ENCODE peak calls at places on chromosome 13, in eight cellular contexts. One of them, this sample, is unnamed.

GRCh38 chr13:40388617-40389016 is 277.8 kb downstream of the FOXO1 start:
- DNase-seq in PC-3: peak
- DNase-seq in heart right ventricle: no peak
- DNase-seq in K562: no peak
- DNase-seq in left ventricle myocardium inferior: no peak
- DNase-seq in fibroblast of lung: no peak
- DNase-seq in brain microvascular endothelial cell: peak
- DNase-seq in adrenal gland: peak
- DNase-seq in this sample: no peak

GRCh38 chr13:63184693-63185092 is 1769.0 kb upstream of the PCDH20 start:
- DNase-seq in fibroblast of lung: peak
- DNase-seq in adrenal gland: no peak
- DNase-seq in K562: no peak
- DNase-seq in PC-3: peak
- DNase-seq in brain microvascular endothelial cell: peak
- DNase-seq in heart right ventricle: no peak
- DNase-seq in left ventricle myocardium inferior: no peak
- DNase-seq in this sample: no peak

GRCh38 chr13:30656178-30656577 is 38.5 kb downstream of the USPL1 start:
- DNase-seq in PC-3: no peak
- DNase-seq in fibroblast of lung: no peak
- DNase-seq in adrenal gland: no peak
- DNase-seq in left ventricle myocardium inferior: no peak
- DNase-seq in K562: no peak
- DNase-seq in heart right ventricle: no peak
- DNase-seq in brain microvascular endothelial cell: no peak
- DNase-seq in this sample: no peak

GRCh38 chr13:24741016-24741662 is 22.8 kb upstream of the RNF17 start:
- DNase-seq in fibroblast of lung: no peak
- DNase-seq in left ventricle myocardium inferior: no peak
- DNase-seq in heart right ventricle: no peak
- DNase-seq in PC-3: no peak
- DNase-seq in K562: peak
- DNase-seq in adrenal gland: no peak
- DNase-seq in brain microvascular endothelial cell: no peak
- DNase-seq in this sample: no peak

GRCh38 chr13:37194428-37194861 is 89.0 kb upstream of the CSNK1A1L start:
- DNase-seq in K562: no peak
- DNase-seq in left ventricle myocardium inferior: no peak
- DNase-seq in heart right ventricle: no peak
- DNase-seq in PC-3: peak
- DNase-seq in fibroblast of lung: peak
- DNase-seq in adrenal gland: no peak
- DNase-seq in brain microvascular endothelial cell: peak
- DNase-seq in this sample: peak

GRCh38 chr13:30868806-30869470 is 37.1 kb upstream of the MEDAG start:
- DNase-seq in fibroblast of lung: peak
- DNase-seq in PC-3: no peak
- DNase-seq in left ventricle myocardium inferior: no peak
- DNase-seq in brain microvascular endothelial cell: no peak
- DNase-seq in K562: no peak
- DNase-seq in heart right ventricle: no peak
- DNase-seq in adrenal gland: no peak
- DNase-seq in this sample: no peak

GRCh38 chr13:28958018-28958417 is 137.9 kb downstream of the MTUS2 start:
- DNase-seq in PC-3: no peak
- DNase-seq in K562: no peak
- DNase-seq in left ventricle myocardium inferior: no peak
- DNase-seq in adrenal gland: no peak
- DNase-seq in heart right ventricle: no peak
- DNase-seq in brain microvascular endothelial cell: no peak
- DNase-seq in fibroblast of lung: no peak
- DNase-seq in this sample: no peak

GRCh38 chr13:48859168-48860105 is 116.3 kb upstream of the FNDC3A start:
- DNase-seq in heart right ventricle: no peak
- DNase-seq in adrenal gland: peak
- DNase-seq in left ventricle myocardium inferior: no peak
- DNase-seq in K562: no peak
- DNase-seq in brain microvascular endothelial cell: no peak
- DNase-seq in PC-3: no peak
- DNase-seq in fibroblast of lung: no peak
- DNase-seq in this sample: no peak

GRCh38 chr13:50387124-50387581 is 371.9 kb downstream of the KCNRG start:
- DNase-seq in PC-3: peak
- DNase-seq in brain microvascular endothelial cell: no peak
- DNase-seq in K562: peak
- DNase-seq in left ventricle myocardium inferior: peak
- DNase-seq in heart right ventricle: peak
- DNase-seq in adrenal gland: no peak
- DNase-seq in fibroblast of lung: peak
- DNase-seq in this sample: no peak

DNA sequence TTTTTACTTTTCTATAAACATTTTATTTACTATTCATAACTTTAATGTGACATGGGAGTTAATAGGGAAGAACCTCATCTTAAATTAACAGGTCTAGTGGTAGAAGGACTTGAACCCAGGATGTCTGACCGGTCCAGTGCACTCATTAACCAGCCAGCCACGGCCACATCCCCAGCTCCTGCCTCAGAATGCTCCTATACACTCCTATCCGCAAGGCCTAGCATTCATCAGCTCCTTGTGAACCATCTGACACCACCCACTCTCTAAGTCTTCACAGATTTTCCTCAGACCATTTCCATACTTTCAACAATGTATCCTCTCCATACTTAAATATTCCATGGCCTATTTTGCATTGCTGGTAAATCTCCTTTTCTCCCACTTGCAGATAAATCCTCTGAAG is 98.3 kb downstream of the KLF12 start:
- DNase-seq in K562: no peak
- DNase-seq in fibroblast of lung: no peak
- DNase-seq in heart right ventricle: no peak
- DNase-seq in adrenal gland: no peak
- DNase-seq in PC-3: no peak
- DNase-seq in brain microvascular endothelial cell: no peak
- DNase-seq in left ventricle myocardium inferior: no peak
- DNase-seq in this sample: no peak
- H3K27ac ChIP-seq in K562: no peak
- H3K27ac ChIP-seq in fibroblast of lung: no peak
- H3K27ac ChIP-seq in heart right ventricle: no peak
- H3K27ac ChIP-seq in adrenal gland: no peak
- H3K27ac ChIP-seq in PC-3: peak
- H3K27ac ChIP-seq in brain microvascular endothelial cell: no peak
- H3K27ac ChIP-seq in left ventricle myocardium inferior: no peak
- H3K27ac ChIP-seq in this sample: peak

GRCh38 chr13:110251227-110251791 is 55.6 kb downstream of the COL4A1 start:
- DNase-seq in PC-3: no peak
- DNase-seq in brain microvascular endothelial cell: no peak
- DNase-seq in fibroblast of lung: no peak
- DNase-seq in adrenal gland: no peak
- DNase-seq in heart right ventricle: no peak
- DNase-seq in left ventricle myocardium inferior: no peak
- DNase-seq in K562: no peak
- DNase-seq in this sample: no peak
- H3K27ac ChIP-seq in PC-3: no peak
- H3K27ac ChIP-seq in brain microvascular endothelial cell: peak
- H3K27ac ChIP-seq in fibroblast of lung: peak
- H3K27ac ChIP-seq in adrenal gland: peak
- H3K27ac ChIP-seq in heart right ventricle: peak
- H3K27ac ChIP-seq in left ventricle myocardium inferior: peak
- H3K27ac ChIP-seq in K562: no peak
- H3K27ac ChIP-seq in this sample: no peak

DNA sequence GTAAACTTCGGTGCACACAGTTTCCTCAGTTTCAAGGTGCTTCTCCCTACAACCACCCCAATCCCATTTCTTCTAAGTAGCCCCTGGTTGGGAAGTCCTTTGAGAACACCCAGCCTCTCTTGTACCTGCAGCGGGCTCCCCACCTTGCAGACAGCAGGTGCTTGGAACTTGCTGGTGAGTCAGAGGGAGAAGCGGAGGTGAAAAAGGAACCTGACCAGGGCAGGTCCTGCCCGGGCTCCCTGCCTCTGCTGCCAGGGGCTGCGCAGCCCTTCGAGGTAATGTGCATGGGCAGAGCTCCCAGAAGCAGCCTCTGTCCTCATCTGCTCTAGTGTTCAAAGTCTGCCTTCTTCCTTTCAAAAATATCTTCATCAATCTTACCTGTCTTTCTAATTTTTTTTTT is 274.0 kb upstream of the SOX1 start:
- DNase-seq in K562: no peak
- DNase-seq in PC-3: peak
- DNase-seq in heart right ventricle: no peak
- DNase-seq in left ventricle myocardium inferior: no peak
- DNase-seq in adrenal gland: no peak
- DNase-seq in fibroblast of lung: no peak
- DNase-seq in brain microvascular endothelial cell: no peak
- DNase-seq in this sample: no peak
- H3K27ac ChIP-seq in K562: no peak
- H3K27ac ChIP-seq in PC-3: no peak
- H3K27ac ChIP-seq in heart right ventricle: no peak
- H3K27ac ChIP-seq in left ventricle myocardium inferior: no peak
- H3K27ac ChIP-seq in adrenal gland: no peak
- H3K27ac ChIP-seq in fibroblast of lung: no peak
- H3K27ac ChIP-seq in brain microvascular endothelial cell: no peak
- H3K27ac ChIP-seq in this sample: no peak

DNA sequence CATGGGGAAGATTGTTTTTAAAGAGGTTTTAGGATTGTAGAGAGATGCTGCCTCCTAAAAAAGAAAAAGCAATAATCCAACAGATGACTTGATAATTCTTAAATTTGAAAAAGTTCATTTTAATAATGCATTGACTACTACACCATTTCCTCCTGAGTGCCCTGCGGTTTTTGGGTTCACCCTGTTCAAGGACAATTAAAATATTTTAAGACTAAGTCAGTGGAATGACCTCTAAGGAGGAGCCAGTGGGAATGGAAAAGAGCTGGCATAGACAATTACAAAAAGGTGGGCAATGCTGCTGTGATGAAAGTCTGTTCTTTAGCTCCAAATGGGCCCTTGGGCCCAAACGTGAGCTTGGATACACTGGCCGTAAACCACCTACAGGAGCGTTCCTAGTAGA is 217.8 kb downstream of the LHFPL6 start:
- DNase-seq in PC-3: no peak
- DNase-seq in heart right ventricle: no peak
- DNase-seq in brain microvascular endothelial cell: no peak
- DNase-seq in left ventricle myocardium inferior: no peak
- DNase-seq in K562: no peak
- DNase-seq in fibroblast of lung: no peak
- DNase-seq in adrenal gland: no peak
- DNase-seq in this sample: no peak
- H3K27ac ChIP-seq in PC-3: no peak
- H3K27ac ChIP-seq in heart right ventricle: peak
- H3K27ac ChIP-seq in brain microvascular endothelial cell: no peak
- H3K27ac ChIP-seq in left ventricle myocardium inferior: peak
- H3K27ac ChIP-seq in K562: no peak
- H3K27ac ChIP-seq in fibroblast of lung: no peak
- H3K27ac ChIP-seq in adrenal gland: no peak
- H3K27ac ChIP-seq in this sample: no peak

GRCh38 chr13:113082198-113083021 is 23.2 kb upstream of the F7 start:
- DNase-seq in brain microvascular endothelial cell: no peak
- DNase-seq in fibroblast of lung: no peak
- DNase-seq in K562: no peak
- DNase-seq in adrenal gland: no peak
- DNase-seq in heart right ventricle: no peak
- DNase-seq in PC-3: no peak
- DNase-seq in left ventricle myocardium inferior: no peak
- DNase-seq in this sample: no peak
- H3K27ac ChIP-seq in brain microvascular endothelial cell: no peak
- H3K27ac ChIP-seq in fibroblast of lung: no peak
- H3K27ac ChIP-seq in K562: no peak
- H3K27ac ChIP-seq in adrenal gland: no peak
- H3K27ac ChIP-seq in heart right ventricle: no peak
- H3K27ac ChIP-seq in PC-3: no peak
- H3K27ac ChIP-seq in left ventricle myocardium inferior: no peak
- H3K27ac ChIP-seq in this sample: no peak

GRCh38 chr13:35479691-35480090 is 3.2 kb upstream of the MAB21L1 start:
- DNase-seq in heart right ventricle: no peak
- DNase-seq in adrenal gland: no peak
- DNase-seq in fibroblast of lung: no peak
- DNase-seq in PC-3: no peak
- DNase-seq in K562: no peak
- DNase-seq in left ventricle myocardium inferior: no peak
- DNase-seq in brain microvascular endothelial cell: no peak
- DNase-seq in this sample: no peak
- H3K27ac ChIP-seq in heart right ventricle: no peak
- H3K27ac ChIP-seq in adrenal gland: no peak
- H3K27ac ChIP-seq in fibroblast of lung: no peak
- H3K27ac ChIP-seq in PC-3: no peak
- H3K27ac ChIP-seq in K562: no peak
- H3K27ac ChIP-seq in left ventricle myocardium inferior: no peak
- H3K27ac ChIP-seq in brain microvascular endothelial cell: no peak
- H3K27ac ChIP-seq in this sample: no peak